ENCODE peak calls at places on chromosomes 16 and 17, in four cellular contexts. D, L, A and T are unnamed samples.

GRCh38 chr17:78247304-78247703 is 15.9 kb downstream of the TMEM235 start:
- DNase-seq in D (no peak), A (no peak), L (no peak), T (no peak)

GRCh38 chr17:9676742-9677387 is 31.5 kb downstream of the USP43 start:
- DNase-seq in L (no peak), D (peak; percentile 32), A (no peak), T (no peak)

GRCh38 chr16:27685802-27686201 is 135.9 kb downstream of the KATNIP start:
- DNase-seq in L (no peak), A (no peak), D (no peak), T (no peak)

GRCh38 chr17:72602517-72603345 is 481.9 kb downstream of the SOX9 start:
- DNase-seq in A (no peak), D (no peak), L (no peak), T (no peak)

GRCh38 chr16:76176153-76176552 is 101.0 kb upstream of the CNTNAP4 start:
- DNase-seq in A (no peak), L (no peak), D (no peak), T (no peak)

GRCh38 chr16:77599793-77600415 is 122.4 kb upstream of the NUDT7 start:
- DNase-seq in L (no peak), A (peak; percentile 22), D (peak; percentile 41), T (no peak)

GRCh38 chr17:31392002-31392855 is 754 bp downstream of the RAB11FIP4 start:
- DNase-seq in D (no peak), A (no peak), L (no peak), T (no peak)

GRCh38 chr16:66427871-66428681 is 981 bp downstream of the BEAN1 start:
- DNase-seq in D (no peak), L (no peak), A (no peak), T (no peak)

GRCh38 chr16:2005646-2006045 is 4.0 kb downstream of the ZNF598 start:
- DNase-seq in D (no peak), L (no peak), A (no peak), T (no peak)

GRCh38 chr17:3722716-3723115 is 987 bp upstream of the HASPIN start:
- DNase-seq in D (no peak), A (no peak), L (no peak), T (no peak)

GRCh38 chr16:68533937-68534336 is 5.2 kb upstream of the ZFP90 start:
- DNase-seq in A (no peak), L (no peak), D (no peak), T (no peak)

GRCh38 chr16:58280846-58281301 is 14.0 kb downstream of the PRSS54 start:
- DNase-seq in L (no peak), D (no peak), A (no peak), T (no peak)

GRCh38 chr17:43787728-43788127 is 7.5 kb downstream of the CFAP97D1 start:
- DNase-seq in D (no peak), L (no peak), A (no peak), T (no peak)

GRCh38 chr17:39949028-39949427 is 13.8 kb upstream of the GSDMA start:
- DNase-seq in A (no peak), D (no peak), L (no peak), T (no peak)

GRCh38 chr17:82685291-82685690 is 13.2 kb downstream of the RAB40B start:
- DNase-seq in D (no peak), L (no peak), A (no peak), T (no peak)

GRCh38 chr16:72285324-72285723 is 113.4 kb upstream of the PMFBP1 start:
- DNase-seq in L (no peak), A (no peak), D (no peak), T (no peak)

GRCh38 chr16:20271893-20272292 is 55.4 kb downstream of the GP2 start:
- DNase-seq in A (no peak), L (no peak), D (no peak), T (no peak)

GRCh38 chr17:8473451-8474192 is 37.9 kb downstream of the NDEL1 start:
- DNase-seq in D (no peak), L (no peak), A (no peak), T (no peak)

GRCh38 chr16:64534180-64534780 is 587.6 kb downstream of the CDH11 start:
- DNase-seq in L (no peak), A (no peak), D (no peak), T (no peak)

GRCh38 chr17:71251276-71251675 is 869.5 kb upstream of the SOX9 start:
- DNase-seq in D (no peak), A (no peak), L (no peak), T (no peak)

GRCh38 chr17:79985361-79985760 is 50.3 kb downstream of the TBC1D16 start:
- DNase-seq in L (no peak), A (no peak), D (no peak), T (no peak)

GRCh38 chr17:58333396-58334207 is 5.0 kb upstream of the TSPOAP1 start:
- DNase-seq in L (no peak), D (no peak), A (no peak), T (peak; percentile 2)
- TF ChIP-seq POLR2A in L (no peak), D (no peak), A (no peak), T (peak; percentile 46)

GRCh38 chr17:6912110-6913051 is 80.9 kb upstream of the TEKT1 start:
- DNase-seq in A (peak; percentile 21), L (no peak), D (no peak), T (no peak)
- TF ChIP-seq TAF1 in A (no peak), L (no peak), D (no peak), T (no peak)

GRCh38 chr16:75108792-75109731 is 7.5 kb downstream of the LDHD start:
- DNase-seq in L (no peak), D (no peak), A (no peak), T (no peak)

GRCh38 chr16:75111514-75112280 is 4.9 kb downstream of the LDHD start:
- DNase-seq in L (no peak), A (no peak), D (no peak), T (no peak)

GRCh38 chr16:75109732-75110243 is 6.8 kb downstream of the LDHD start:
- DNase-seq in D (no peak), L (no peak), A (no peak), T (no peak)

GRCh38 chr16:75112281-75113045 is 4.1 kb downstream of the LDHD start:
- DNase-seq in L (no peak), A (no peak), D (no peak), T (no peak)

GRCh38 chr16:75110637-75111513 is 5.7 kb downstream of the LDHD start:
- DNase-seq in A (peak; percentile 88), L (peak; percentile 90), D (peak; percentile 80), T (peak; percentile 89)
- TF ChIP-seq POLR2AphosphoS5 in A (no peak), L (no peak), D (peak; percentile 27), T (no peak)

DNA sequence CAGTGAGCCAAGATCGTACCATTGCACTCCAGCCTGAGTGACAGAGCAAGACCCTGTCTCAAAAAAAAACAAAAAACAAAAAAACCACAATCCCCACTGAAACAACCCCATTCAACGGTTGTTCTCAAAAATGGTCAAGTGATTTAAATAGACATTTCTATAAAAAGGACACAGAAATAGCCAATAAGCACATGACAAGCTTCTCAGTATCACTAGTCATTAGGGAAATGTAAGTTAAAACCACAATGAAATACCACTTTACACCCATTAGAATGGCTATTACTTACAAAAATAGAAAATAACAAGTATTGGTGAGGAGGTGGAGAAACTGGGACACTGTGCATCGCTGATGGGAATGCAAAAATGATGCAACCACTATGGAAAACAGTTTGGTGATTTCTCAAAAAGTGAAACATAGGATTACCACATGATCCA is 26.6 kb upstream of the MYLK3 start:
- DNase-seq in A (no peak), L (no peak), D (no peak), T (no peak)
- TF ChIP-seq POLR2A in A (no peak), L (no peak), D (no peak), T (no peak)

DNA sequence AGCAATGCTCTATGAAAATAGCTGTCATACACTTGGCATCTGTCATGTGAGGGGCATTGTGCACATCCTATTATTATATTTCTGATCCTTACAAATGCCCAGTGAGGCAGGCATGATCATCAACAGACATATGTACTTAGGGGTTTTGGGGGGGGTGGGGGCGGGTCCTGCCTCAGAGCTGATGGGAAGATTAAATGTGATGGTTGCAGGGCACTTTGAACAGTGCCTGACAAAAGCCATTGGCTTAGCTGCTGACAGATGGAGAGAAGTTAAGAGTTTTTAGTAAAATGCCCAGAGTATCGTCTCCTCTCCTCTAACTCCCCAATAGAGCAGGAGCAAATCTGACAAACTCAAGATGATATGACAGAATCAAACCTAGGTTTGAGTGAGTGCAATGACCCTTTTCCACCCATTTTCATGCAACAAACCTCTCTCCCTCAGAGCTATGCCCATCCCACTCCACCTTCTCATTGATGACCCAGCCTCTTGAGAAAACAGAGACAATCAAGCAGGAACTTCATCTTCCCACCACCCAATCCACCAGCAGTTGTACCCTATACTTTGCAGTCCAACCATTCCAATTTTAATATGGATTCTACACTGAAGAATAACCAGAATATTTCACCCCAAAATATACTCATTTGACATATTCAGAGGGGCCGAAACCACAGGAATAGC is 4.8 kb downstream of the KLHL11 start:
- DNase-seq in D (no peak), A (no peak), L (no peak), T (no peak)
- TF ChIP-seq TAF1 in D (no peak), A (no peak), L (no peak), T (no peak)

DNA sequence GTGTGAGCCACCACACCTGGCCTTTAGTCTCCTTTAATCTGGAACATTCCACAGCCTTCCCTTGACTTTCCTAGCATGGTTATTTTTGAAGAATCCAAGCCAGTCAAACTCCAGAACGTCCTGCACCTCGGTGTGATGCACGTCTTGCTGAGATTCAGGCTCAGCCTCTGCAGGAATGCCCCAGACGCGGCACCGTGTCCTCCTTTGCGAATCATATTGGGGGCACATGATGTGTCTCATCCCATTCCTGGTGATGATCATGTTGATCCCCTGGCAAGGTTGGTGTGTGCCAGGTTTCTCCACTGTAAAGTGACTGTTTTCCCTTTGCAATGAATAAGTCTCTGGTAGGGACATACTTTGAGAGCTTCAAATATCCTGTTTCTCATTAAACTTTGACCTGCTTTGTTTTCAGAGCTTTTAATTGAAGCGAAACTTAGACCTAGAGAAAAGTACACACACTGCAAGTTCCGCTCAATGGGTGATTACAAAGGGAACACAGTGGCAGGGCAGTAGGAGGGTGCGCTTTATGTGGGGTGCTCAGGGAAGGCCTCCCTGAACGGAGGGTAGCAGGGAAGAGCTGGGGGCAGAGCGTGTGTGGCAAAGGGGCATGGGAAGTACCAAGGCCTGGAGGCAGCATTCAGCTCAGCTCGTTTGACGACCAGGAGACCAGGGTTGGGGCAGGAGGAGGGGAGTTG is 9.6 kb upstream of the ATP2C2 start:
- DNase-seq in L (no peak), A (no peak), D (no peak), T (no peak)
- TF ChIP-seq POLR2AphosphoS5 in L (no peak), A (no peak), D (no peak), T (no peak)